ENCODE peak calls at places on chromosome 10, in nine cellular contexts. P, S, O, E, Q, F, B, J and R are unnamed samples.

GRCh38 chr10:44567471-44567870 is 182.6 kb upstream of the CXCL12 start:
- DNase-seq in P (no peak), S (no peak), O (no peak), E (no peak), Q (no peak), F (no peak), B (no peak), J (no peak), R (no peak)

GRCh38 chr10:78513986-78514385 is 480.3 kb downstream of the RPS24 start:
- DNase-seq in P (no peak), S (no peak), O (no peak), E (no peak), Q (no peak), F (no peak), B (no peak), J (no peak), R (no peak)

GRCh38 chr10:58651040-58651439 is 138.4 kb downstream of the BICC1 start:
- DNase-seq in P (no peak), S (no peak), O (peak), E (peak), Q (no peak), F (no peak), B (no peak), J (no peak), R (peak)

GRCh38 chr10:132570265-132570664 is 32.7 kb downstream of the INPP5A start:
- DNase-seq in P (no peak), S (no peak), O (no peak), E (no peak), Q (no peak), F (no peak), B (no peak), J (no peak), R (no peak)

GRCh38 chr10:97600616-97601015 is 11.1 kb downstream of the C10orf62 start:
- DNase-seq in P (no peak), S (no peak), O (no peak), E (no peak), Q (no peak), F (no peak), B (no peak), J (no peak), R (no peak)

GRCh38 chr10:26232174-26232573 is 15.6 kb downstream of the GAD2 start:
- DNase-seq in P (no peak), S (no peak), O (no peak), E (no peak), Q (no peak), F (no peak), B (no peak), J (no peak), R (no peak)

GRCh38 chr10:87862644-87863101 is 660 bp downstream of the KLLN start:
- DNase-seq in P (no peak), S (peak), O (no peak), E (peak), Q (no peak), F (no peak), B (peak), J (peak), R (no peak)

GRCh38 chr10:27748586-27748985 is 3.0 kb upstream of the MKX start:
- DNase-seq in P (no peak), S (no peak), O (no peak), E (no peak), Q (no peak), F (no peak), B (no peak), J (no peak), R (no peak)

GRCh38 chr10:128324058-128324457 is 197.8 kb upstream of the MKI67 start:
- DNase-seq in P (no peak), S (no peak), O (no peak), E (no peak), Q (no peak), F (no peak), B (no peak), J (peak), R (no peak)

GRCh38 chr10:131477457-131478205 is 166.1 kb upstream of the TCERG1L start:
- DNase-seq in P (no peak), S (no peak), O (no peak), E (no peak), Q (no peak), F (no peak), B (no peak), J (no peak), R (no peak)

GRCh38 chr10:5582736-5583135 is 58.0 kb downstream of the CALML3 start:
- DNase-seq in P (no peak), S (no peak), O (no peak), E (peak), Q (no peak), F (peak), B (no peak), J (no peak), R (no peak)

GRCh38 chr10:124403548-124403947 is 15.2 kb downstream of the OAT start:
- DNase-seq in P (no peak), S (peak), O (no peak), E (peak), Q (peak), F (peak), B (peak), J (peak), R (peak)

GRCh38 chr10:109987413-109987812 is 20.4 kb upstream of the ADD3 start:
- DNase-seq in P (no peak), S (no peak), O (no peak), E (peak), Q (no peak), F (no peak), B (peak), J (no peak), R (peak)

GRCh38 chr10:4217187-4217586 is 432.2 kb upstream of the KLF6 start:
- DNase-seq in P (no peak), S (no peak), O (no peak), E (no peak), Q (no peak), F (no peak), B (no peak), J (no peak), R (no peak)

GRCh38 chr10:128596906-128597305 is 470.7 kb upstream of the MKI67 start:
- DNase-seq in P (no peak), S (no peak), O (no peak), E (no peak), Q (no peak), F (no peak), B (no peak), J (peak), R (no peak)

GRCh38 chr10:112271982-112272381 is 11.2 kb upstream of the TECTB start:
- DNase-seq in P (no peak), S (no peak), O (no peak), E (no peak), Q (no peak), F (no peak), B (no peak), J (no peak), R (peak)

GRCh38 chr10:11517150-11517549 is 94.3 kb downstream of the USP6NL start:
- DNase-seq in P (peak), S (no peak), O (no peak), E (no peak), Q (no peak), F (no peak), B (peak), J (no peak), R (no peak)

GRCh38 chr10:124002391-124003069 is 90.9 kb downstream of the CHST15 start:
- DNase-seq in P (no peak), S (no peak), O (no peak), E (no peak), Q (no peak), F (no peak), B (no peak), J (no peak), R (no peak)

GRCh38 chr10:62352356-62352963 is 21.7 kb upstream of the ZNF365 start:
- DNase-seq in P (peak), S (no peak), O (no peak), E (peak), Q (no peak), F (no peak), B (peak), J (no peak), R (peak)

GRCh38 chr10:118259288-118259906 is 82.7 kb downstream of the FAM204A start:
- DNase-seq in P (peak), S (peak), O (no peak), E (no peak), Q (no peak), F (no peak), B (peak), J (no peak), R (peak)

GRCh38 chr10:78312197-78313046 is 278.8 kb downstream of the RPS24 start:
- DNase-seq in P (no peak), S (no peak), O (no peak), E (no peak), Q (no peak), F (peak), B (no peak), J (no peak), R (no peak)

GRCh38 chr10:69438531-69439349 is 12.5 kb upstream of the TSPAN15 start:
- DNase-seq in P (no peak), S (peak), O (no peak), E (peak), Q (no peak), F (no peak), B (peak), J (peak), R (peak)

GRCh38 chr10:73556855-73557254 is 34.3 kb downstream of the USP54 start:
- DNase-seq in P (no peak), S (no peak), O (no peak), E (no peak), Q (no peak), F (no peak), B (no peak), J (no peak), R (no peak)

GRCh38 chr10:127888526-127889312 is 4.0 kb downstream of the CLRN3 start:
- DNase-seq in P (no peak), S (no peak), O (no peak), E (no peak), Q (no peak), F (no peak), B (no peak), J (no peak), R (no peak)

GRCh38 chr10:70950062-70950461 is 61.7 kb upstream of the PCBD1 start:
- DNase-seq in P (no peak), S (no peak), O (no peak), E (no peak), Q (no peak), F (no peak), B (no peak), J (no peak), R (no peak)